ENCODE peak calls at places on chromosomes 13 and 19, in eight cellular contexts. One of them, this sample, is unnamed. For H3K4me1, the result is how much of the 10 kb centered on the place peaks cover.

GRCh38 chr13:97883356-97883755 is 70.1 kb upstream of the IPO5 start:
- DNase-seq in PC-3: no peak
- DNase-seq in left lung: no peak
- DNase-seq in adrenal gland: no peak
- DNase-seq in aorta: no peak
- DNase-seq in IMR-90: peak
- DNase-seq in HCT116: no peak
- DNase-seq in tibial artery: no peak
- DNase-seq in this sample: no peak

GRCh38 chr19:46678110-46678732 is 17.2 kb upstream of the DACT3 start:
- DNase-seq in IMR-90: no peak
- DNase-seq in tibial artery: no peak
- DNase-seq in HCT116: peak
- DNase-seq in aorta: no peak
- DNase-seq in adrenal gland: no peak
- DNase-seq in PC-3: peak
- DNase-seq in left lung: no peak
- DNase-seq in this sample: no peak

GRCh38 chr19:661427-662196 is 1.4 kb downstream of the RNF126 start:
- DNase-seq in adrenal gland: peak
- DNase-seq in PC-3: no peak
- DNase-seq in IMR-90: no peak
- DNase-seq in left lung: no peak
- DNase-seq in tibial artery: no peak
- DNase-seq in aorta: no peak
- DNase-seq in HCT116: no peak
- DNase-seq in this sample: no peak

GRCh38 chr13:21557995-21558394 is 46.0 kb downstream of the MICU2 start:
- DNase-seq in tibial artery: no peak
- DNase-seq in IMR-90: no peak
- DNase-seq in left lung: no peak
- DNase-seq in PC-3: peak
- DNase-seq in aorta: no peak
- DNase-seq in HCT116: peak
- DNase-seq in adrenal gland: no peak
- DNase-seq in this sample: no peak

GRCh38 chr19:33245948-33246728 is 20.5 kb upstream of the SLC7A10 start:
- DNase-seq in tibial artery: no peak
- DNase-seq in left lung: no peak
- DNase-seq in HCT116: no peak
- DNase-seq in adrenal gland: no peak
- DNase-seq in IMR-90: no peak
- DNase-seq in aorta: no peak
- DNase-seq in PC-3: no peak
- DNase-seq in this sample: no peak

GRCh38 chr19:45587873-45588272 is 3.3 kb upstream of the OPA3 start:
- DNase-seq in HCT116: no peak
- DNase-seq in adrenal gland: peak
- DNase-seq in tibial artery: no peak
- DNase-seq in aorta: no peak
- DNase-seq in IMR-90: no peak
- DNase-seq in left lung: no peak
- DNase-seq in PC-3: no peak
- DNase-seq in this sample: no peak

GRCh38 chr19:40465781-40466218 is 255 bp upstream of the BLVRB start:
- DNase-seq in tibial artery: peak
- DNase-seq in adrenal gland: peak
- DNase-seq in aorta: peak
- DNase-seq in HCT116: peak
- DNase-seq in IMR-90: peak
- DNase-seq in left lung: peak
- DNase-seq in PC-3: peak
- DNase-seq in this sample: peak

GRCh38 chr13:49444517-49445395 is 682 bp downstream of the SETDB2 start:
- DNase-seq in IMR-90: peak
- DNase-seq in aorta: no peak
- DNase-seq in tibial artery: no peak
- DNase-seq in left lung: peak
- DNase-seq in adrenal gland: peak
- DNase-seq in HCT116: no peak
- DNase-seq in PC-3: peak
- DNase-seq in this sample: peak

GRCh38 chr19:46069841-46070341 is 29.1 kb upstream of the IGFL4 start:
- DNase-seq in adrenal gland: no peak
- DNase-seq in IMR-90: peak
- DNase-seq in HCT116: no peak
- DNase-seq in aorta: no peak
- DNase-seq in PC-3: peak
- DNase-seq in tibial artery: no peak
- DNase-seq in left lung: no peak
- DNase-seq in this sample: no peak

GRCh38 chr13:111505175-111505777 is 184.8 kb downstream of the TEX29 start:
- DNase-seq in left lung: no peak
- DNase-seq in adrenal gland: no peak
- DNase-seq in aorta: no peak
- DNase-seq in PC-3: peak
- DNase-seq in HCT116: peak
- DNase-seq in IMR-90: no peak
- DNase-seq in tibial artery: no peak
- DNase-seq in this sample: peak

GRCh38 chr13:90943961-90944360 is 403.5 kb upstream of the MIR17HG start:
- DNase-seq in IMR-90: no peak
- DNase-seq in PC-3: no peak
- DNase-seq in tibial artery: no peak
- DNase-seq in adrenal gland: no peak
- DNase-seq in HCT116: no peak
- DNase-seq in left lung: no peak
- DNase-seq in aorta: no peak
- DNase-seq in this sample: no peak

GRCh38 chr19:29712744-29713516 is 2.1 kb downstream of the C19orf12 start:
- DNase-seq in HCT116: no peak
- DNase-seq in IMR-90: no peak
- DNase-seq in adrenal gland: no peak
- DNase-seq in PC-3: no peak
- DNase-seq in left lung: peak
- DNase-seq in aorta: no peak
- DNase-seq in tibial artery: no peak
- DNase-seq in this sample: no peak

GRCh38 chr13:87255394-87255793 is 415.8 kb upstream of the SLITRK5 start:
- DNase-seq in aorta: no peak
- DNase-seq in adrenal gland: no peak
- DNase-seq in tibial artery: no peak
- DNase-seq in HCT116: no peak
- DNase-seq in left lung: no peak
- DNase-seq in PC-3: no peak
- DNase-seq in IMR-90: no peak
- DNase-seq in this sample: no peak

GRCh38 chr13:113184568-113185440 is 23.7 kb downstream of the PCID2 start:
- DNase-seq in IMR-90: no peak
- DNase-seq in left lung: no peak
- DNase-seq in HCT116: no peak
- DNase-seq in aorta: no peak
- DNase-seq in tibial artery: no peak
- DNase-seq in PC-3: no peak
- DNase-seq in adrenal gland: no peak
- DNase-seq in this sample: no peak

DNA sequence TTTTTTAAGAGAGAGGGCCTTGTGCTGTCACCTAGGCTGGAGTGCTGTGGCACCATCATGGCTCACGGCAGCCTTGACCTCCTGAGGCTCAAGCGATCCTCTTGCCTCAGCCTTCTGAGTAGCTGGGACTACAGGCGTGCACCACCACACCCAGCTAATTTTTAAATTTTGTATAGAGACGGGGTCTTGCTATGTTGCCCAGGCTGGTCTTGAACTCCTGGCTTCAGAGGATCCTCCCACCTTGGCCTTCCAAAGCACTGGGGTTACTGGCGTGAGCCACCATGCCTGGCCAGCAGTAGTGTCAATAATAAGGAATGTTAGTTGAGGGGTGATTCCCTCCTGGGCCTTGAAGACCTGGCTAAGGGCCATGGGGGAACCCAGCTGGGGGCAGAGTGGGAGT is 23.6 kb downstream of the MAST3 start:
- DNase-seq in HCT116: no peak
- DNase-seq in PC-3: no peak
- DNase-seq in aorta: no peak
- DNase-seq in adrenal gland: no peak
- DNase-seq in left lung: no peak
- DNase-seq in tibial artery: no peak
- DNase-seq in IMR-90: no peak
- DNase-seq in this sample: no peak
- H3K4me1 ChIP-seq in HCT116: under half
- H3K4me1 ChIP-seq in PC-3: under half
- H3K4me1 ChIP-seq in aorta: under half
- H3K4me1 ChIP-seq in adrenal gland: under half
- H3K4me1 ChIP-seq in left lung: under half
- H3K4me1 ChIP-seq in tibial artery: under half
- H3K4me1 ChIP-seq in IMR-90: under half
- H3K4me1 ChIP-seq in this sample: under half

GRCh38 chr19:5956728-5957127 is 21.2 kb downstream of the RANBP3 start:
- DNase-seq in aorta: peak
- DNase-seq in adrenal gland: no peak
- DNase-seq in PC-3: no peak
- DNase-seq in left lung: no peak
- DNase-seq in HCT116: no peak
- DNase-seq in tibial artery: no peak
- DNase-seq in IMR-90: no peak
- DNase-seq in this sample: no peak
- H3K4me1 ChIP-seq in aorta: under half
- H3K4me1 ChIP-seq in adrenal gland: half or more
- H3K4me1 ChIP-seq in PC-3: under half
- H3K4me1 ChIP-seq in left lung: half or more
- H3K4me1 ChIP-seq in HCT116: under half
- H3K4me1 ChIP-seq in tibial artery: half or more
- H3K4me1 ChIP-seq in IMR-90: half or more
- H3K4me1 ChIP-seq in this sample: under half

GRCh38 chr13:55649485-55649884 is 1491.2 kb upstream of the PRR20A start:
- DNase-seq in aorta: no peak
- DNase-seq in left lung: no peak
- DNase-seq in adrenal gland: no peak
- DNase-seq in tibial artery: no peak
- DNase-seq in PC-3: no peak
- DNase-seq in HCT116: no peak
- DNase-seq in IMR-90: no peak
- DNase-seq in this sample: no peak
- H3K4me1 ChIP-seq in aorta: under half
- H3K4me1 ChIP-seq in left lung: under half
- H3K4me1 ChIP-seq in adrenal gland: under half
- H3K4me1 ChIP-seq in tibial artery: under half
- H3K4me1 ChIP-seq in PC-3: under half
- H3K4me1 ChIP-seq in HCT116: under half
- H3K4me1 ChIP-seq in IMR-90: under half
- H3K4me1 ChIP-seq in this sample: under half

GRCh38 chr19:4714016-4714415 is 9.6 kb downstream of the DPP9 start:
- DNase-seq in left lung: no peak
- DNase-seq in IMR-90: no peak
- DNase-seq in PC-3: no peak
- DNase-seq in HCT116: no peak
- DNase-seq in adrenal gland: no peak
- DNase-seq in aorta: no peak
- DNase-seq in tibial artery: no peak
- DNase-seq in this sample: no peak
- H3K4me1 ChIP-seq in left lung: under half
- H3K4me1 ChIP-seq in IMR-90: under half
- H3K4me1 ChIP-seq in PC-3: half or more
- H3K4me1 ChIP-seq in HCT116: under half
- H3K4me1 ChIP-seq in adrenal gland: under half
- H3K4me1 ChIP-seq in aorta: under half
- H3K4me1 ChIP-seq in tibial artery: under half
- H3K4me1 ChIP-seq in this sample: under half

DNA sequence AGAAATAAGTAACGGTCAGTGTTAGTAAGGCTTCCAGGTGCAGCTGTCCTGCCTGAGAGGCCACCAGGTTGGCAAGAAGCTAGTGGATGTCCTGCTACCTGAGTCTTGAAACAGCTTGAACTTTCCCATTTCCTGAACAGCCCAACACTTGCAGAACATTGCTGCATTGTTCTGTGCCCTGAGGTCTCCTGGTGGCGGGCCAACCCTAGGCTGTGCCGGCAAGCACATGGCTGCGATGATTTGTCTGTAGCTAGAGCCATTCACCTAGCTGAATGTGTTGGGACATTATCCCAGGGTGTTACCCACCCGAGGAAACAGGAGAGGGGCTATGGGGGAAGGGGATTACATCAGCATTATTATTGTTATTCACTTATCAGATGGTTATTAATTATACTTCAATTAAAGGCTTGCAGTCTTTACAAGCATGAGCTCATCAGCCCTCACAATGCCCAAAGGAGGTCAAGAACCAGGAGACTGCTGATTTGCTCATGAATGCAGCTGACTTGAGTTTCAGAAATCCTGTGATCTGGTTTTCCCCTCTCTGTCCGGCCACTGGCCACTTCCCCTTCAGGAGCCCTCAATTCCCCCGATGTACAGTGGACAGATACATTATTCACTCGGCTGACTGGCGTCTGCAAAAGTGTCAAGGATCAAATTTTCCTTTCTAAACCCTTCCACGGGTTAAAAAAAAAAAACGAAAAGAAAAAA is 187.6 kb upstream of the TSC22D1 start:
- DNase-seq in aorta: no peak
- DNase-seq in tibial artery: no peak
- DNase-seq in HCT116: no peak
- DNase-seq in PC-3: no peak
- DNase-seq in IMR-90: no peak
- DNase-seq in adrenal gland: peak
- DNase-seq in left lung: no peak
- DNase-seq in this sample: no peak
- H3K4me1 ChIP-seq in aorta: under half
- H3K4me1 ChIP-seq in tibial artery: under half
- H3K4me1 ChIP-seq in HCT116: under half
- H3K4me1 ChIP-seq in PC-3: under half
- H3K4me1 ChIP-seq in IMR-90: under half
- H3K4me1 ChIP-seq in adrenal gland: under half
- H3K4me1 ChIP-seq in left lung: under half
- H3K4me1 ChIP-seq in this sample: under half

This sample was measured in testis.